ENCODE peak calls at places on chromosomes 2 and 18, in four cellular contexts. N, B, J and Y are unnamed samples.

GRCh38 chr2:181656450-181657261 is at the start of gene CERKL:
- DNase-seq in J (peak; percentile 36), N (peak; percentile 6), B (peak; percentile 27), Y (no peak)

GRCh38 chr18:5370332-5370731 is 74.8 kb upstream of the ZBTB14 start:
- DNase-seq in N (peak; percentile 3), J (no peak), B (peak; percentile 14), Y (peak; percentile 32)

GRCh38 chr18:44320619-44321460 is 359.8 kb upstream of the SETBP1 start:
- DNase-seq in J (no peak), N (no peak), B (no peak), Y (no peak)

GRCh38 chr2:67165141-67165990 is 231.8 kb upstream of the ETAA1 start:
- DNase-seq in B (peak; percentile 25), N (no peak), J (no peak), Y (no peak)

GRCh38 chr2:5491486-5491885 is 200.7 kb upstream of the SOX11 start:
- DNase-seq in N (no peak), J (no peak), B (no peak), Y (no peak)

GRCh38 chr2:205808493-205809121 is 126.3 kb downstream of the NRP2 start:
- DNase-seq in N (peak; percentile 41), B (no peak), J (no peak), Y (no peak)

GRCh38 chr2:119366161-119366648 is 429 bp downstream of the C2orf76 start:
- DNase-seq in J (no peak), B (peak; percentile 52), N (peak; percentile 52), Y (peak; percentile 42)

GRCh38 chr2:43605079-43605655 is 9.3 kb upstream of the THADA start:
- DNase-seq in B (peak; percentile 63), N (peak; percentile 57), J (no peak), Y (peak; percentile 83)

GRCh38 chr2:182870227-182870626 is 3.8 kb upstream of the FRZB start:
- DNase-seq in B (no peak), N (no peak), J (no peak), Y (peak; percentile 33)

GRCh38 chr2:98731709-98732349 is 897 bp upstream of the MGAT4A start:
- DNase-seq in J (no peak), N (no peak), B (no peak), Y (no peak)

GRCh38 chr18:46213295-46213694 is 109.1 kb downstream of the HAUS1 start:
- DNase-seq in J (no peak), B (no peak), N (no peak), Y (peak; percentile 47)
- TF ChIP-seq CTCF in J (peak; percentile 46), B (peak; percentile 34), N (peak; percentile 51), Y (peak; percentile 50)

GRCh38 chr18:6728318-6728717 is 1.2 kb upstream of the ARHGAP28 start:
- DNase-seq in J (no peak), N (no peak), B (no peak), Y (no peak)
- H3K4me3 ChIP-seq in J (no peak overlapping the region), N (no peak overlapping the region), B (no peak overlapping the region), Y (no peak overlapping the region)

GRCh38 chr18:73520229-73520628 is 627.4 kb downstream of the FBXO15 start:
- DNase-seq in J (no peak), N (no peak), B (no peak), Y (peak; percentile 25)
- TF ChIP-seq CTCF in J (no peak), N (no peak), B (peak; percentile 27), Y (peak; percentile 56)

GRCh38 chr18:65750421-65751144 is at the start of gene CDH7:
- DNase-seq in N (no peak), B (no peak), J (no peak), Y (no peak)

GRCh38 chr18:65748321-65748720 is 2.5 kb upstream of the CDH7 start:
- DNase-seq in N (no peak), J (no peak), B (no peak), Y (no peak)

GRCh38 chr18:65752625-65753325 is 2.0 kb downstream of the CDH7 start:
- DNase-seq in B (no peak), N (no peak), J (no peak), Y (no peak)

GRCh38 chr18:65751145-65752085 is 603 bp downstream of the CDH7 start:
- DNase-seq in B (no peak), J (no peak), N (no peak), Y (no peak)

DNA sequence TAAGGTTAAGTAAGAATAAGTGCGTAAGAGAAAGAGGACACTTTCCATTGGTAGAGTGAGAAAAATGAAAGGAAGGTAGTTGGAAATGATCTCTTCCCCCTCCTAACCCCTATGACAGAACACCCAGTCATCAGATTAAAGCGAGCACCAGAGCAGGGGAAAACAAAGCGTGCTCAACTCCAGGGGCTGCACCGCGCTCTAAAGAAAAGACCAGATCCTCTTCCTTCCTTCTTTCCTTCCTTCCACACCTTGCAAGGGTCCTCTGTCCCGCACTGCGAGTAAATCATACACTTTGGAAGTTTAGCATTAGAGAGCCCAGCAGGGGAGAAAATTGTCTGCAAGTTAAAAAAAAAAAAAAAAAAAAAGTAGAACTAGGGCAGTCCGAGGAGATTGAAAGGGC is 931 bp upstream of the CDH7 start:
- DNase-seq in N (no peak), J (no peak), B (no peak), Y (no peak)
- H3K4me3 ChIP-seq in N (no peak overlapping the region), J (no peak overlapping the region), B (peak overlapping the region; percentile 39), Y (peak overlapping the region; percentile 45)

DNA sequence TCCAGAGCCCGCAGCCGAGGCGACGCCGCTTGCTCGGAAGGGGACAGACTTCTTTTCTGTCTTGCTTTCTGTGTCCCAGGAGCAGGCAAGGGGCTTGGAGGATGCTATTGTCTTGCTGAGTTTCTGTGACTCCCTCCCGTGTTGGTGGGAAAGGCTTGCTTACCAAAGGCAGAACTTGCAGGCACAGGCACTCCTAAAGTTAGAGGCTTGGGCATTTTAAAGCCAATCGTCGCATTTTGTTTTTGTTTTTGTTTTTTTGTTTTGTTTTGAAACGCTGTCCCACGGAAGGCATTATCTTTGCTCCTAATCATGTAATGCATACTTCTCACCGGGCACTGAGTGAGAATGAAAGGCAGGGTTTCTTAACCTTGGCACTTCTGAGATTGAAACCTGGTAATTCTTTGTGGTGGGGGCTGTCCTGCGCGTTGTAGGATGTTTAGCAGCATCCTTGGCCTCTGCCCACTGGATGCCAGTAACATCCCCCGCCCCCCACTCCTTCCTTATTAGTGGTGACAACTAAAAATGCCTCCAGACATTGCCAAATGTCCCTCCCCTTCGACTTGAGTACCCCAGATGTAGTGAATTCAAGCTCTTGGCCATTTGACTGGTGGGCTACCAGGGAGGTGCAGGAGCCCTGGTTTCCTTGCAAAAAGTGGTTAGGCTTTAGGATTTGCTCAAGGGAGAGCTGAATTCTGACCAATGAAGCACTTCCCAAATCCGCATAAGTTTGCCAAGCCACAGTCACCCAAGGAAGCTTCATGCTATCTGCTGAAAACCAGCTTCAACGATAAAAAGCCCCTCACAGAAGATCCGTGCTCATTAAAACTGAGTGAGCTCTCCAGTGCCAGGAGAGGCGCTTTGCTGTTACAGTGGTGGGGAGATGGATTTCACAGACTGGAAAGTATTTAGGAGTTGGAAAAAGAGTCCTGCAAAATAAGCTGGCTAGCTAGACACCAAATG is 1.1 kb downstream of the ANTXR1 start:
- DNase-seq in N (peak; percentile 67), B (peak; percentile 65), J (no peak), Y (peak; percentile 64)
- TF ChIP-seq CTCF in N (peak; percentile 44), B (peak; percentile 8), J (no peak), Y (peak; percentile 36)